ENCODE peak calls at places on chromosome 7, in eight cellular contexts. Z, L, G, H, V, M, Y and X are unnamed samples.

GRCh38 chr7:73864981-73865711 is 4.2 kb downstream of the TMEM270 start:
- DNase-seq in Z (no peak), Y (no peak), L (no peak), H (no peak), G (no peak), M (no peak), V (no peak), X (no peak)

GRCh38 chr7:780056-780455 is 52.2 kb upstream of the SUN1 start:
- DNase-seq in Y (no peak), H (no peak), Z (no peak), L (no peak), G (peak), V (no peak), M (no peak), X (no peak)

GRCh38 chr7:95471076-95471475 is 14.7 kb upstream of the ASB4 start:
- DNase-seq in G (no peak), M (no peak), V (no peak), H (peak), Y (no peak), Z (peak), L (peak), X (no peak)

GRCh38 chr7:94127026-94127425 is 122.9 kb upstream of the BET1 start:
- DNase-seq in L (no peak), Y (no peak), M (no peak), H (no peak), Z (no peak), V (no peak), G (no peak), X (no peak)

GRCh38 chr7:74457007-74457406 is 3.3 kb downstream of the GTF2IRD1 start:
- DNase-seq in G (no peak), H (no peak), V (no peak), Y (no peak), Z (no peak), L (no peak), M (no peak), X (no peak)

GRCh38 chr7:41030673-41031072 is 672.2 kb downstream of the INHBA start:
- DNase-seq in Z (no peak), L (no peak), G (no peak), H (no peak), V (no peak), M (no peak), Y (no peak), X (no peak)

GRCh38 chr7:141752634-141753033 is 11.3 kb upstream of the TAS2R3 start:
- DNase-seq in Y (no peak), V (no peak), Z (peak), H (no peak), L (no peak), M (no peak), G (no peak), X (no peak)

GRCh38 chr7:39946693-39947092 is 3.4 kb upstream of the CDK13 start:
- DNase-seq in V (no peak), L (no peak), G (no peak), Z (no peak), H (no peak), M (no peak), Y (no peak), X (no peak)

GRCh38 chr7:143882020-143882610 is 19.9 kb downstream of the TCAF1 start:
- DNase-seq in Y (no peak), Z (no peak), L (peak), H (no peak), V (no peak), M (no peak), G (peak), X (no peak)

GRCh38 chr7:151104411-151105235 is 18.3 kb downstream of the AGAP3 start:
- DNase-seq in Y (no peak), Z (no peak), M (no peak), V (no peak), L (no peak), G (no peak), H (peak), X (no peak)

GRCh38 chr7:96088579-96088978 is 233.3 kb downstream of the SLC25A13 start:
- DNase-seq in M (no peak), Z (no peak), Y (no peak), H (no peak), G (no peak), V (no peak), L (peak), X (no peak)

GRCh38 chr7:132548489-132549078 is 27.7 kb downstream of the PLXNA4 start:
- DNase-seq in V (no peak), G (no peak), L (no peak), Y (no peak), Z (no peak), H (no peak), M (no peak), X (no peak)

GRCh38 chr7:51180092-51180491 is 136.5 kb downstream of the COBL start:
- DNase-seq in V (no peak), G (no peak), H (no peak), Y (no peak), M (no peak), L (no peak), Z (no peak), X (no peak)

GRCh38 chr7:98922392-98923107 is 44.2 kb downstream of the TRRAP start:
- DNase-seq in M (no peak), V (no peak), Z (no peak), H (no peak), Y (peak), G (peak), L (no peak), X (no peak)